ENCODE peak calls at places on chromosomes 13 and 19, in five cellular contexts. F is fibroblast of lung, C is adrenal gland, X is DND-41, W is psoas muscle. Y is an unnamed sample.

GRCh38 chr19:36081894-36082293 is 27.2 kb downstream of the WDR62 start:
- DNase-seq in F (peak; percentile 13), W (no peak), C (no peak), X (no peak), Y (no peak)

GRCh38 chr13:46134961-46135522 is 30.2 kb upstream of the CPB2 start:
- DNase-seq in W (no peak), X (no peak), C (peak; percentile 44), F (peak; percentile 23), Y (no peak)

GRCh38 chr13:111337741-111338140 is 17.3 kb downstream of the TEX29 start:
- DNase-seq in X (no peak), F (peak; percentile 12), C (no peak), W (no peak), Y (no peak)

GRCh38 chr19:2494084-2494446 is 18.1 kb downstream of the GADD45B start:
- DNase-seq in W (peak; percentile 46), F (peak; percentile 87), C (no peak), X (no peak), Y (no peak)

GRCh38 chr19:55226788-55227187 is 1.8 kb downstream of the TMEM86B start:
- DNase-seq in F (no peak), X (no peak), W (peak; percentile 8), C (no peak), Y (no peak)

GRCh38 chr13:35354882-35355281 is 121.6 kb downstream of the MAB21L1 start:
- DNase-seq in C (no peak), W (no peak), X (no peak), F (no peak), Y (no peak)

GRCh38 chr19:17618919-17619318 is 63.5 kb downstream of the COLGALT1 start:
- DNase-seq in W (peak; percentile 13), C (no peak), X (no peak), F (no peak), Y (no peak)

GRCh38 chr19:32357720-32358119 is 12.3 kb downstream of the ZNF507 start:
- DNase-seq in C (no peak), W (no peak), X (no peak), F (no peak), Y (no peak)

DNA sequence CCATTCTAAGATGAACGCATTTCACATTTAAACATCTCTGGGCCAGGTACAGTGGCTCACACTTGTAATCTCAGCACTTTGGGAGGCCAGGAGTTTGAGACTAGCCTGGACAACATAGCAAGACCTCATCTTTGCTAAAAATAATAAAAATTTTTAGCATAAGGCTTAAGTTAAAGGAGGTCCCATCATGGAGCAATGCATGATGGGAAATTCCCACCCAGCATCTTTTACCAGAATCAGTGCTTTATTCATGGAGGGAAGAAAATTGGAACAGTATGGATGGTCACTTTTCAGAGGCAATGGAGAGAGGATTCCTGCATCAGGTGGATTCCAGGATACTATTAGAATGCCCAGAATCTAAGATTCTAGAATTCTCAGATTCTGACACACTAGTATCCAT is 3.8 kb upstream of the KLK8 start:
- DNase-seq in X (no peak), C (no peak), W (no peak), F (no peak), Y (no peak)
- H3K4me1 ChIP-seq in X (no peaks in the 10 kb centered on the region), C (no peaks in the 10 kb centered on the region), W (no peaks in the 10 kb centered on the region), F (no peaks in the 10 kb centered on the region), Y (no peaks in the 10 kb centered on the region)

GRCh38 chr19:5129691-5130090 is 160.8 kb downstream of the KDM4B start:
- DNase-seq in F (no peak), C (no peak), W (no peak), X (no peak), Y (no peak)

GRCh38 chr19:5128251-5128931 is 159.5 kb downstream of the KDM4B start:
- DNase-seq in F (peak; percentile 83), C (peak; percentile 88), X (no peak), W (peak; percentile 78), Y (peak; percentile 87)

GRCh38 chr19:5130371-5131030 is 161.6 kb downstream of the KDM4B start:
- DNase-seq in F (no peak), X (no peak), C (no peak), W (no peak), Y (no peak)

GRCh38 chr19:5127710-5128109 is 158.8 kb downstream of the KDM4B start:
- DNase-seq in W (no peak), C (no peak), F (no peak), X (no peak), Y (no peak)

GRCh38 chr19:5128932-5129389 is 160.0 kb downstream of the KDM4B start:
- DNase-seq in C (peak; percentile 61), W (peak; percentile 67), F (peak; percentile 28), X (no peak), Y (peak; percentile 88)
- H3K4me1 ChIP-seq in C (peaks cover 20% of the 10 kb centered on the region), W (peaks cover 15% of the 10 kb centered on the region), F (no peaks in the 10 kb centered on the region), X (no peaks in the 10 kb centered on the region), Y (peaks cover 27% of the 10 kb centered on the region)

GRCh38 chr19:6246174-6247006 is 33.4 kb downstream of the MLLT1 start:
- DNase-seq in X (no peak), C (no peak), W (no peak), F (no peak), Y (no peak)
- H3K4me1 ChIP-seq in X (no peaks in the 10 kb centered on the region), C (peaks cover 24% of the 10 kb centered on the region), W (peaks cover 58% of the 10 kb centered on the region), F (peaks cover 11% of the 10 kb centered on the region), Y (peaks cover 18% of the 10 kb centered on the region)

GRCh38 chr19:5971714-5972354 is 6.1 kb downstream of the RANBP3 start:
- DNase-seq in F (no peak), C (no peak), W (no peak), X (peak; percentile 27), Y (no peak)

GRCh38 chr19:5967571-5967970 is 10.4 kb downstream of the RANBP3 start:
- DNase-seq in W (no peak), C (no peak), X (no peak), F (no peak), Y (no peak)

GRCh38 chr19:5968431-5969373 is 9.2 kb downstream of the RANBP3 start:
- DNase-seq in F (peak; percentile 36), X (no peak), W (no peak), C (peak; percentile 84), Y (no peak)

GRCh38 chr19:5967994-5968430 is 9.9 kb downstream of the RANBP3 start:
- DNase-seq in W (no peak), X (peak; percentile 67), F (peak; percentile 73), C (peak; percentile 80), Y (peak; percentile 43)

GRCh38 chr19:5969476-5969875 is 8.5 kb downstream of the RANBP3 start:
- DNase-seq in X (no peak), C (no peak), W (no peak), F (no peak), Y (no peak)
- H3K4me1 ChIP-seq in X (peaks cover 54% of the 10 kb centered on the region), C (peaks cover 37% of the 10 kb centered on the region), W (peaks cover 62% of the 10 kb centered on the region), F (peaks cover 35% of the 10 kb centered on the region), Y (peaks cover 34% of the 10 kb centered on the region)